ENCODE peak calls at places on chromosomes 6 and 20, in ten cellular contexts. E is HFFc6, G is astrocyte of the spinal cord, A is GF-D8, Q is HTR-8/SVneo, N is activated gamma-delta T cell treated with Interleukin-2 at 50 U/mL for 16 hours, R is nephron progenitor cell, C is non-pigmented ciliary epithelial cell, L is epithelial cell of esophagus, X is astrocyte. U is an unnamed sample.

GRCh38 chr6:7219310-7219709 is 93.7 kb downstream of the SSR1 start:
- DNase-seq in E (peak; percentile 37), G (peak; percentile 32), A (no peak), Q (peak; percentile 18), N (no peak), R (no peak), C (no peak), L (peak; percentile 25), X (no peak), U (peak; percentile 51)

GRCh38 chr6:16681260-16681873 is 79.9 kb downstream of the ATXN1 start:
- DNase-seq in E (peak; percentile 92), G (peak; percentile 92), A (peak; percentile 58), Q (peak; percentile 57), N (no peak), R (peak; percentile 14), C (peak; percentile 86), L (peak; percentile 96), X (peak; percentile 97), U (peak; percentile 97)

GRCh38 chr20:61846074-61846473 is 219.6 kb downstream of the TAF4 start:
- DNase-seq in E (no peak), G (no peak), A (no peak), Q (no peak), N (no peak), R (no peak), C (no peak), L (no peak), X (no peak), U (no peak)

GRCh38 chr20:49712918-49713778 is 530 bp downstream of the B4GALT5 start:
- DNase-seq in E (no peak), G (no peak), A (no peak), Q (peak; percentile 59), N (peak; percentile 18), R (no peak), C (no peak), L (no peak), X (no peak), U (no peak)

GRCh38 chr6:170208171-170208601 is 82.7 kb downstream of the DLL1 start:
- DNase-seq in E (no peak), G (no peak), A (no peak), Q (no peak), N (peak; percentile 1), R (no peak), C (no peak), L (no peak), X (no peak), U (no peak)

GRCh38 chr6:152458648-152459047 is 178.5 kb downstream of the SYNE1 start:
- DNase-seq in E (no peak), G (peak; percentile 15), A (no peak), Q (no peak), N (no peak), R (no peak), C (no peak), L (no peak), X (peak; percentile 28), U (peak; percentile 71)

GRCh38 chr6:119552016-119552415 is 202.5 kb upstream of the MAN1A1 start:
- DNase-seq in E (no peak), G (no peak), A (no peak), Q (no peak), N (no peak), R (no peak), C (no peak), L (no peak), X (no peak), U (no peak)

GRCh38 chr6:6565488-6565887 is 23.0 kb upstream of the LY86 start:
- DNase-seq in E (no peak), G (no peak), A (no peak), Q (no peak), N (no peak), R (no peak), C (no peak), L (no peak), X (no peak), U (no peak)

GRCh38 chr20:25087186-25087929 is 5.4 kb upstream of the VSX1 start:
- DNase-seq in E (no peak), G (no peak), A (no peak), Q (no peak), N (no peak), R (no peak), C (no peak), L (no peak), X (no peak), U (no peak)

GRCh38 chr6:122996797-122997520 is 924 bp downstream of the CLVS2 start:
- DNase-seq in E (no peak), G (no peak), A (no peak), Q (no peak), N (no peak), R (no peak), C (no peak), L (no peak), X (no peak), U (no peak)